ENCODE peak calls at places on chromosomes 12 and 14, in nine cellular contexts. F is left cardiac atrium; P is CD4-positive, CD25-positive, alpha-beta regulatory T cell; S is EL; V is AG08395; T is posterior vena cava; I is A172; J is gastrocnemius medialis; R is right cardiac atrium. K is an unnamed sample.
A peak's percentile ranks its signal among the peaks of the same experiment; 100 is the strongest.

GRCh38 chr12:6089041-6089823 is 35.2 kb downstream of the VWF start:
- DNase-seq in F (no peak), P (no peak), S (peak; percentile 35), V (no peak), T (peak; percentile 67), I (no peak), J (no peak), R (no peak), K (no peak)

GRCh38 chr12:6778212-6778570 is 5.9 kb downstream of the LAG3 start:
- DNase-seq in F (no peak), P (no peak), S (peak; percentile 16), V (peak; percentile 35), T (no peak), I (no peak), J (no peak), R (peak; percentile 43), K (no peak)

GRCh38 chr12:119700078-119700477 is 32.1 kb downstream of the PRKAB1 start:
- DNase-seq in F (no peak), P (no peak), S (peak; percentile 38), V (peak; percentile 87), T (no peak), I (no peak), J (no peak), R (no peak), K (no peak)

GRCh38 chr14:68401320-68401719 is 391.5 kb downstream of the ZFP36L1 start:
- DNase-seq in F (no peak), P (no peak), S (no peak), V (no peak), T (no peak), I (no peak), J (no peak), R (no peak), K (no peak)

GRCh38 chr12:85310456-85311076 is 30.5 kb downstream of the ALX1 start:
- DNase-seq in F (no peak), P (no peak), S (peak; percentile 0), V (peak; percentile 3), T (no peak), I (no peak), J (no peak), R (no peak), K (no peak)

GRCh38 chr12:65958456-65958855 is 134.2 kb downstream of the HMGA2 start:
- DNase-seq in F (no peak), P (no peak), S (no peak), V (no peak), T (no peak), I (no peak), J (no peak), R (no peak), K (no peak)

GRCh38 chr12:132214906-132215643 is 70.8 kb downstream of the NOC4L start:
- DNase-seq in F (no peak), P (no peak), S (no peak), V (no peak), T (no peak), I (no peak), J (no peak), R (no peak), K (no peak)

GRCh38 chr14:75928587-75929230 is 53.1 kb downstream of the TGFB3 start:
- DNase-seq in F (no peak), P (no peak), S (no peak), V (no peak), T (no peak), I (no peak), J (no peak), R (no peak), K (no peak)

GRCh38 chr14:32080001-32080510 is 3.0 kb downstream of the ARHGAP5 start:
- DNase-seq in F (no peak), P (no peak), S (peak; percentile 46), V (no peak), T (no peak), I (no peak), J (no peak), R (no peak), K (no peak)

K was measured in GM04504.